ENCODE peak calls at places on chromosome 10, in seven cellular contexts. L is ovary; H is adipocyte; U is spleen; W is CD8-positive, alpha-beta memory T cell; D is Peyer's patch; X is Caco-2. K is an unnamed sample. For H3K4me1, the result is how much of the 10 kb centered on the place peaks cover.

GRCh38 chr10:78524342-78524741 is 490.7 kb downstream of the RPS24 start:
- DNase-seq in L (no peak), H (no peak), U (no peak), W (no peak), D (no peak), X (no peak), K (no peak)

GRCh38 chr10:133094286-133094685 is 6.6 kb downstream of the ADGRA1 start:
- DNase-seq in L (no peak), H (no peak), U (no peak), W (no peak), D (no peak), X (no peak), K (no peak)

GRCh38 chr10:54800677-54801480 is at the start of gene PCDH15:
- DNase-seq in L (no peak), H (no peak), U (no peak), W (no peak), D (no peak), X (peak), K (peak)

GRCh38 chr10:78619244-78619851 is 449.4 kb upstream of the ZMIZ1 start:
- DNase-seq in L (no peak), H (no peak), U (no peak), W (no peak), D (no peak), X (peak), K (no peak)

GRCh38 chr10:4931587-4931986 is 31.6 kb upstream of the AKR1C1 start:
- DNase-seq in L (no peak), H (no peak), U (no peak), W (no peak), D (no peak), X (no peak), K (no peak)

GRCh38 chr10:69089638-69090599 is 2.0 kb downstream of the SRGN start:
- DNase-seq in L (no peak), H (no peak), U (peak), W (peak), D (no peak), X (no peak), K (no peak)

GRCh38 chr10:62057359-62057758 is 155.9 kb downstream of the ARID5B start:
- DNase-seq in L (no peak), H (no peak), U (no peak), W (no peak), D (no peak), X (no peak), K (no peak)

GRCh38 chr10:113412161-113412560 is 140.7 kb upstream of the HABP2 start:
- DNase-seq in L (no peak), H (peak), U (no peak), W (no peak), D (no peak), X (no peak), K (no peak)

GRCh38 chr10:77052592-77052991 is 585.0 kb downstream of the KCNMA1 start:
- DNase-seq in L (no peak), H (no peak), U (no peak), W (no peak), D (no peak), X (no peak), K (no peak)

GRCh38 chr10:67883710-67884312 is 645 bp upstream of the SIRT1 start:
- DNase-seq in L (no peak), H (peak), U (no peak), W (no peak), D (no peak), X (no peak), K (no peak)

GRCh38 chr10:91590142-91590903 is 42.5 kb downstream of the PPP1R3C start:
- DNase-seq in L (peak), H (peak), U (no peak), W (no peak), D (no peak), X (no peak), K (no peak)

GRCh38 chr10:73781879-73782748 is at the start of gene CHCHD1:
- DNase-seq in L (peak), H (peak), U (peak), W (peak), D (peak), X (peak), K (peak)

GRCh38 chr10:33008499-33009243 is 50.6 kb upstream of the ITGB1 start:
- DNase-seq in L (peak), H (peak), U (no peak), W (peak), D (no peak), X (peak), K (peak)

GRCh38 chr10:117745301-117745700 is 202.8 kb downstream of the EMX2 start:
- DNase-seq in L (no peak), H (no peak), U (no peak), W (no peak), D (no peak), X (no peak), K (no peak)

GRCh38 chr10:28091913-28092312 is 93.0 kb upstream of the ODAD2 start:
- DNase-seq in L (no peak), H (no peak), U (no peak), W (no peak), D (no peak), X (no peak), K (no peak)

GRCh38 chr10:46020871-46021553 is 9.4 kb downstream of the NCOA4 start:
- DNase-seq in L (no peak), H (peak), U (no peak), W (no peak), D (no peak), X (no peak), K (no peak)

GRCh38 chr10:24723386-24723787 is 300 bp downstream of the ARHGAP21 start:
- DNase-seq in L (no peak), H (no peak), U (peak), W (no peak), D (peak), X (no peak), K (no peak)

GRCh38 chr10:127776816-127777215 is 39.8 kb downstream of the FOXI2 start:
- DNase-seq in L (no peak), H (no peak), U (no peak), W (no peak), D (no peak), X (no peak), K (no peak)

GRCh38 chr10:8047452-8048280 is 6.8 kb upstream of the GATA3 start:
- DNase-seq in L (no peak), H (no peak), U (no peak), W (no peak), D (no peak), X (no peak), K (peak)

GRCh38 chr10:74824184-74825032 is 2.0 kb upstream of the KAT6B start:
- DNase-seq in L (no peak), H (peak), U (peak), W (no peak), D (peak), X (no peak), K (no peak)

GRCh38 chr10:8334631-8335030 is 280.1 kb downstream of the GATA3 start:
- DNase-seq in L (no peak), H (no peak), U (no peak), W (no peak), D (no peak), X (no peak), K (no peak)

DNA sequence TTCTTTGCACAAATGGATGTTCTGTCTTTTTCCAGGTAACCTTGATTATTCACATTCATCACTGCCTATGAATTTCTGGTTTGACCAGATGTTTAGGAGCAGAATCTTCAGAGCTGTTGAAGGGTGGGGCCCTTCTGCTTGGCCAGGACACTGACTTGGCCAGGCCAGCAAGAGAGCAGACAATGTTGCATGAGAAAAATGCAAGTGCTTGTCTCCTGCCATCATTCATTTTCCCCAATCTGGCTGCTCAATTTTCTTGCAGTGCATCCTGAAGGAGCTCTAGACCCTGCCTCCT is 1.6 kb upstream of the BLNK start:
- DNase-seq in L (no peak), H (no peak), U (no peak), W (no peak), D (no peak), X (no peak), K (no peak)
- H3K4me1 ChIP-seq in L (under half), H (under half), U (under half), W (under half), D (under half), X (under half), K (under half)

DNA sequence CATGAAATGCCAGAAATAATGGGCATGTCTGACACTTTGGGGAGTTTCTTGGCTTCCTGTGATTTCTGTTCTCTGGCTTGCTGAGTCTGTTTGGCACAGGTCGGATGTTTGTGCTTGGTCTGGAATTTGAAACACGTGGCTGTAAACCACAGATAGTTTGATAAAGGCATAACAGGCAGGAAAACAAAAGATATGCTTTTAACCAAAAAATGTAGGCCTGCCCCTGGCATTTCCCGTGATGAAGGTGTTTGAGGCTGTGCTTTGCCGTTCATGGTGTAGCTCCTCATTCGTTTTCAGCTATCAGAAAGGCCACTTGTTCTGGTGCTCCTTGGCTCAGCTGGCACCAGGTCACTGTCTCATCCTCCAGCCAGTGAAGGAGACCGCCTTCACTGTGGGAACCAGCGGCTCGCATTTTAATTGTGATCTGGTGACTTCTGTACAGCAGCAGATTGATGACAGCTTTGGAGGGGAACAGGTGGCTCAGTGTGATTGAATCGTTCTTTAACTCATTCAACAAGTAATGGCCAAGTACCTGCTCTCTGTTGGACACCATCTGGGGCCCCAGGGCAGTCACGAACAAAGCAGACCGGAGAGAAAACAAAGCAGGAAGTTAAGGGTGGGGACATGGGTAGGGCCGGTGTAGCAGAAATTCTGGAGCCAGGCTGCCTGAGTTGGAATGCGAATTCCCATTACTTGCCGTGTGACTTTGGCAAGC is 111.5 kb downstream of the CCNY start:
- DNase-seq in L (no peak), H (peak), U (no peak), W (no peak), D (no peak), X (peak), K (peak)
- H3K4me1 ChIP-seq in L (under half), H (half or more), U (half or more), W (half or more), D (under half), X (under half), K (under half)

GRCh38 chr10:109698888-109699685 is 224.2 kb downstream of the XPNPEP1 start:
- DNase-seq in L (no peak), H (no peak), U (no peak), W (no peak), D (no peak), X (no peak), K (no peak)
- H3K4me1 ChIP-seq in L (under half), H (under half), U (under half), W (under half), D (under half), X (under half), K (under half)

GRCh38 chr10:121597504-121598241 is 571 bp downstream of the FGFR2 start:
- DNase-seq in L (peak), H (no peak), U (no peak), W (no peak), D (no peak), X (peak), K (peak)
- H3K4me1 ChIP-seq in L (under half), H (under half), U (under half), W (under half), D (under half), X (under half), K (under half)

K was measured in HAP-1.